ENCODE peak calls at places on chromosomes 3 and 15, in ten cellular contexts. S, V, T, N, L, Z, O, P, M and U are unnamed samples. For H3K36me3, the result is how much of the 10 kb centered on the place peaks cover.

GRCh38 chr3:30241721-30242120 is 364.7 kb upstream of the TGFBR2 start:
- DNase-seq in Z (no peak), M (no peak), P (no peak), T (no peak), O (no peak), L (no peak), V (no peak), N (peak), S (no peak), U (no peak)

GRCh38 chr3:105960381-105960780 is 91.6 kb upstream of the CBLB start:
- DNase-seq in T (no peak), O (no peak), L (no peak), S (no peak), N (no peak), M (no peak), V (no peak), P (no peak), Z (no peak), U (no peak)

GRCh38 chr3:150412599-150413069 is 4.5 kb downstream of the TSC22D2 start:
- DNase-seq in T (no peak), M (no peak), N (peak), O (no peak), V (no peak), Z (no peak), P (no peak), L (peak), S (no peak), U (peak)

GRCh38 chr3:50028336-50028735 is 60.4 kb upstream of the RBM5 start:
- DNase-seq in T (no peak), Z (no peak), S (no peak), M (no peak), O (no peak), P (no peak), L (peak), V (no peak), N (no peak), U (no peak)

GRCh38 chr3:134998855-134999254 is 203.8 kb downstream of the EPHB1 start:
- DNase-seq in Z (no peak), L (no peak), N (no peak), S (no peak), T (no peak), O (no peak), M (no peak), V (no peak), P (no peak), U (no peak)

GRCh38 chr3:49377483-49377882 is 19.3 kb upstream of the GPX1 start:
- DNase-seq in L (no peak), O (no peak), P (no peak), V (peak), Z (peak), N (no peak), T (no peak), M (no peak), S (no peak), U (no peak)

GRCh38 chr3:127735767-127736693 is 63.3 kb downstream of the ABTB1 start:
- DNase-seq in L (no peak), M (no peak), T (no peak), Z (peak), N (no peak), P (no peak), V (no peak), O (no peak), S (no peak), U (no peak)

GRCh38 chr3:133855772-133856171 is 39.9 kb downstream of the RAB6B start:
- DNase-seq in S (no peak), P (no peak), Z (peak), O (no peak), T (no peak), M (no peak), L (no peak), N (no peak), V (no peak), U (no peak)

GRCh38 chr3:172918165-172918564 is 167.6 kb downstream of the ECT2 start:
- DNase-seq in T (no peak), L (no peak), Z (no peak), N (peak), M (no peak), P (no peak), O (peak), V (no peak), S (no peak), U (no peak)

GRCh38 chr15:27479232-27480140 is 508.5 kb downstream of the GABRG3 start:
- DNase-seq in Z (no peak), L (no peak), V (no peak), M (no peak), N (no peak), P (no peak), O (no peak), S (no peak), T (peak), U (no peak)

GRCh38 chr3:40267940-40268707 is 41.4 kb upstream of the EIF1B start:
- DNase-seq in S (no peak), P (no peak), L (no peak), T (no peak), M (no peak), Z (no peak), N (no peak), O (no peak), V (no peak), U (no peak)

DNA sequence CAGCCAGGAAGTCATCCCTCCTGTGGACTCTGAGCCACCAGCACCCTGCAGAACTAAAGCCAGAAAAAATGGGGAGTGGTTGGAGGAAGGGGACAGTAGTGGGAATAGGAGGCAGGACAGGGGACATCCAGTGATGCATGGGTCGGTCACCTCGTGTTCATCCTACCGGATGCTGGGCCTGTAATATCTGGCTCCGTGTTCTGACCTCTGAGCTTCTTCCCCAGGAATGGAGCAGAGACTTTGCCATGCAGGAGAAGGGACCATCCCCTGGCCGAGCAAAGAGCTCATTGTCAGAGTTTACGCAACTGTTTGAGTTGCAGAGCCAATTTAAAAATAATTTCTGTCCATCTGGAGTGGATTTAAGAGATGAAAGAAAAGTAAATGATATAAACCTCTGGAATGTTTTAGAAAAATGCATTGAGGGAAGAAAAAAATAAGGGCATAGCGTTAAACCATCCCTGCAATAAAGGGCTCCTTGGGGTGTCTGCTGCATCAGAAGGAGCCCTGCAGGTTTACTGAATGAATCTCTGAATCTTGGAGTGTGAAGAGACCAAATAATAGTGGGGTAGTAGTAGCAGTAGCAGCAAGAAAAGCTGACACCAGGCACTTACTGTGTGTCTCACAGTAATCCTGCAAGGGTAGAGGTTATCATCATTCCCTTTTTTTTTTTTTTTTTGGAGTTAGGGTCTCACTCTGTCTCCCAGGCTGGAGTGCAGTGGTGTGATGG is 70.9 kb downstream of the AAGAB start:
- DNase-seq in T (no peak), Z (no peak), L (no peak), V (no peak), S (no peak), P (no peak), O (no peak), M (no peak), N (peak), U (peak)
- H3K36me3 ChIP-seq in T (under half), Z (under half), L (under half), V (under half), S (under half), P (under half), O (under half), M (under half), N (half or more), U (under half)

DNA sequence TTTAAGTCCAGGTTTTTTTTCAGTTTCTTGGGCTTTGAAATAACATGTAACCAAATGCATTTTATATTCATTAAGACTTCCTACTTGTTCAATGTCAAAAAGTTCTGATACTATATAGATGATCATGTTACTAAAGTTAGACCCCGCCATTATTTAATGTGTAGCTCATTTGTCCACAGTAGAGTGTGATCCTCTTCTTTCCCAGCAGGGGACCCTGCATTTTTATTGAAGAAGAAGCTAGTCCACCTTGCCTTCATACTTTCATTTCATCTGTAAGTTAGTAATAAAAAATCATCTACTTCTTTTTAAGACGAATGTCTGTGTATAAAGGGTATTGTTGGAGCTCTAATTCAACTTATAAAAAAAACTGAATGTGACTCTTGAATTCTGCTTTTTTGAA is 404.6 kb downstream of the SI start:
- DNase-seq in O (no peak), M (no peak), S (peak), P (no peak), N (peak), T (no peak), V (no peak), L (no peak), Z (no peak), U (no peak)
- TF ChIP-seq CTCF in O (no peak), M (no peak), S (peak), P (no peak), N (no peak), T (no peak), V (no peak), L (peak), Z (no peak), U (no peak)

DNA sequence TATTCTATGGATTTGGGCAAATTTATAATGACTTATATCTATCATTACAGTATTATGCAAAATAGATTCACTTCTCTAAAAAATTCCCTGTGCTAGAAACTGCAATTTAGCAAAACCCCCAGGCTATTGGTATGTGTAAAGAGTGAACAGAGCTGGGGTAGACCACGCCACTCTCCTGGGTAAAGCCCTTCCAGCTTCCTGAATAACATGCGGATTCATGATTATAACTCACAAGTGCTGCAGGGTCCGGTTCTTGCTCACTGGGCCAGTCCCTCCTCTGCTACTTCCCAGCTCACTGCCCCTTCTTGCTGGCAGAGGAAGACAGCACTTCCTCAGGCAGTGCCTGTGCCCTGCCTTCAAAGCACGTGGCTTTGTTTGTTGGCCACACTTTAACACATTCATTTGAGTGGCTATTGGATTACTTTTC is 4.1 kb downstream of the CD80 start:
- DNase-seq in P (no peak), M (peak), O (no peak), V (no peak), Z (no peak), S (no peak), N (no peak), L (no peak), T (no peak), U (no peak)
- H3K4me3 ChIP-seq in P (no peak), M (no peak), O (no peak), V (no peak), Z (no peak), S (no peak), N (no peak), L (no peak), T (no peak), U (no peak)

DNA sequence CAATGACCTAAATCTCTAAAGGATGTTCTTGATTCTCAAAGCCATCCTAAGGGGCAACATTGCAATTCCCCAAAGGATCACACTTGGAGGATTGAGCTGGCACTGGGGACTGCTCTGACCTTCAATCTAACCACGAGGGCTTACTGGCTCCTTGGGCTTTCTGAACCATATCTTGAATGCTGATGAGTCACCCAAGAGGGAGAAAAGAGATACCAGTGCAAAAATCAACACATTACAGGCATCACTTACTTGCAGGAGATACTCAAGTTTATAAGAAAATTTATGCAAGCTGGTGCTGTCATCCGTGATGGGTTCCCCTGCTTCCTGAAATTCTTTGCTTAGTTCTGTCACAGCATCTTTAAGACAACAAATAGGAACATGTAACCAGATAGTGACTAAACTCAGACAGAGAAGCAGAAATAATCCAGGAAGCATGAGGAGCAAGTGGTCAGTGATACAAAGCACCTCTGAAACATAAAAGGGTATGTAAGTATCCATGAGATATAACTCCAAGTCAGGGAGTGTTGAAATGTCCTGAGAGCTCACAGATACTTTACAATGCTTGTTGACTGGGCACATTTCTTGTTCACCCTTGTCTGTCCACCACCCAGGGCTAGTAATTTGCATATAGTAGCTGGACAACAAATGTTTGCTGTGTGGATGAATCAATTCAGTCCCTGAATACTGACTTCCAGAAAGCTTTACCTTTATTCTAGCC is 14.1 kb downstream of the FYCO1 start:
- DNase-seq in L (no peak), P (no peak), T (no peak), S (no peak), Z (no peak), O (no peak), M (no peak), V (no peak), N (no peak), U (no peak)
- H3K36me3 ChIP-seq in L (under half), P (half or more), T (under half), S (half or more), Z (under half), O (under half), M (half or more), V (under half), N (half or more), U (under half)

GRCh38 chr3:67384790-67385397 is 269.5 kb downstream of the SUCLG2 start:
- DNase-seq in N (peak), S (peak), O (no peak), Z (no peak), L (no peak), T (no peak), P (peak), M (no peak), V (peak), U (no peak)
- TF ChIP-seq CTCF in N (peak), S (peak), O (peak), Z (peak), L (peak), T (peak), P (peak), M (peak), V (peak), U (peak)

GRCh38 chr3:42266085-42266484 is at the start of gene CCK:
- DNase-seq in P (no peak), M (no peak), N (no peak), Z (no peak), O (no peak), S (no peak), T (no peak), L (no peak), V (no peak), U (no peak)
- H3K4me3 ChIP-seq in P (no peak), M (peak), N (no peak), Z (no peak), O (no peak), S (no peak), T (no peak), L (no peak), V (no peak), U (no peak)

DNA sequence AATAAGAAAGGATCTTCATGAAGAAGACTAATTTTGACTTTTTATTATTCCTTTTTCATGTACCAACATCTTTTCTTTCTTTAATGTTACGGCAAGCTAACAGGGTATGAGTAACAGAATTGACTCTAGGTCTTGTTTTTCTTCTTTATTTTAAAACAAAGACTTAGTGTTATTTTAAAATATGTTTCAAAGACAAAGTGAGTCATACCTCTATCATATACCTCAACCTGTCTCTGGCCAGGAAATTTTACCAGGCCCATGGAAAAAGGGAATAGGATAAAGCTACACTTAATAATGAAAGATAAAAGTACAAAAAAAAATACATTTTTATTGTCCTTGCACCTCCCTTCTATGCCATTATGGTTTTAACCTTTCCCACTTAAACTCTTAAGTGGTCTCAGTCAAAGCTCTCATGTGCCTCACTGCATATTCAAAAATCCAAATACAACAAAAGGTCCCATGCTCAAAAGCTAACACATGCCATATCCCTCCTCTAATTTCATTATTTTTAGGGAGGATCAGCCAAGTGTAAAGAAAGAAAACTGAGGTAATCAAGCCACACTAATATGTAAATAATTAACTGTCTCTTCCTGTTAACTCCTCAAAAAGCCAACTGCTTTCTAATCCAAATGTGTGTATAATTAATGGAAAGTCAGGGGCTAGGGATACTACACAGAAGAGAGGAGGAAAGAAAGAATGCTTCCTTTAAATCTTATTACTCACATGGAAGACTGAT is 57.2 kb downstream of the ZNF148 start:
- DNase-seq in V (no peak), S (no peak), Z (no peak), P (no peak), L (no peak), O (no peak), M (no peak), T (no peak), N (no peak), U (no peak)
- H3K36me3 ChIP-seq in V (under half), S (under half), Z (under half), P (under half), L (under half), O (under half), M (under half), T (under half), N (under half), U (under half)